ENCODE peak calls at places on chromosome 14, in five cellular contexts. N is substantia nigra; W is hepatocyte; A is CD4-positive, CD25-positive, alpha-beta regulatory T cell; T is transverse colon. E is an unnamed sample.

GRCh38 chr14:41167040-41167439 is 439.6 kb upstream of the LRFN5 start:
- DNase-seq in A (no peak), W (no peak), N (no peak), T (no peak), E (no peak)

GRCh38 chr14:98227000-98227726 is 1044.8 kb downstream of the BCL11B start:
- DNase-seq in T (no peak), N (no peak), A (peak), W (no peak), E (no peak)

GRCh38 chr14:103353391-103353790 is 19.4 kb downstream of the EIF5 start:
- DNase-seq in N (no peak), T (no peak), W (no peak), A (no peak), E (no peak)

GRCh38 chr14:78450945-78451344 is 280.8 kb downstream of the NRXN3 start:
- DNase-seq in N (no peak), A (no peak), W (no peak), T (no peak), E (no peak)

GRCh38 chr14:96273629-96274028 is 17.6 kb downstream of the BDKRB1 start:
- DNase-seq in W (no peak), N (no peak), T (no peak), A (no peak), E (no peak)

GRCh38 chr14:75310295-75311059 is 31.8 kb downstream of the FOS start:
- DNase-seq in T (peak), N (peak), W (peak), A (no peak), E (peak)

GRCh38 chr14:20809917-20810316 is 7.3 kb upstream of the RNASE1 start:
- DNase-seq in W (no peak), A (no peak), N (no peak), T (no peak), E (no peak)

GRCh38 chr14:87874676-87875075 is 118.3 kb downstream of the GALC start:
- DNase-seq in T (no peak), W (no peak), N (no peak), A (no peak), E (no peak)

GRCh38 chr14:23104591-23105347 is at the start of gene CIROP:
- DNase-seq in T (no peak), W (no peak), A (no peak), N (no peak), E (no peak)

GRCh38 chr14:65833256-65833880 is 420.8 kb downstream of the FUT8 start:
- DNase-seq in A (no peak), T (no peak), W (no peak), N (no peak), E (no peak)

GRCh38 chr14:74475678-74476077 is 17.4 kb downstream of the NPC2 start:
- DNase-seq in W (no peak), N (no peak), T (no peak), A (no peak), E (no peak)

GRCh38 chr14:23186913-23187654 is 3.6 kb upstream of the SLC7A8 start:
- DNase-seq in A (peak), T (peak), N (no peak), W (peak), E (no peak)

GRCh38 chr14:101475468-101476257 is 85.6 kb upstream of the DIO3 start:
- DNase-seq in W (peak), A (no peak), T (no peak), N (no peak), E (no peak)

GRCh38 chr14:88422919-88423318 is 37.5 kb downstream of the SPATA7 start:
- DNase-seq in A (no peak), W (no peak), N (no peak), T (no peak), E (no peak)

GRCh38 chr14:94227029-94227428 is 52.9 kb downstream of the PPP4R4 start:
- DNase-seq in T (no peak), A (no peak), N (no peak), W (no peak), E (no peak)

GRCh38 chr14:50060871-50061663 is 55.3 kb downstream of the VCPKMT start:
- DNase-seq in T (peak), N (peak), A (peak), W (peak), E (no peak)

GRCh38 chr14:104138098-104138890 is at the start of gene KIF26A:
- DNase-seq in N (no peak), W (peak), A (no peak), T (peak), E (no peak)

GRCh38 chr14:101820283-101820798 is 58.8 kb downstream of the PPP2R5C start:
- DNase-seq in W (no peak), T (no peak), N (no peak), A (peak), E (no peak)

GRCh38 chr14:102507026-102507860 is 2.3 kb downstream of the ANKRD9 start:
- DNase-seq in A (no peak), T (no peak), N (no peak), W (peak), E (no peak)

GRCh38 chr14:81517798-81518398 is 15.8 kb downstream of the SEL1L start:
- DNase-seq in N (no peak), T (peak), W (no peak), A (no peak), E (no peak)

GRCh38 chr14:94673781-94674231 is 61.6 kb downstream of the SERPINA3 start:
- DNase-seq in N (no peak), A (no peak), T (no peak), W (no peak), E (no peak)

GRCh38 chr14:69879175-69880047 is at the start of gene SMOC1:
- DNase-seq in N (peak), W (peak), T (peak), A (no peak), E (peak)

GRCh38 chr14:94116701-94117100 is 6.2 kb downstream of the IFI27 start:
- DNase-seq in N (no peak), T (no peak), W (no peak), A (no peak), E (no peak)

GRCh38 chr14:52802597-52802996 is 11.2 kb upstream of the GNPNAT1 start:
- DNase-seq in W (no peak), N (no peak), T (no peak), A (no peak), E (no peak)

GRCh38 chr14:70754989-70755388 is 54.3 kb downstream of the MAP3K9 start:
- DNase-seq in W (no peak), N (no peak), A (no peak), T (no peak), E (no peak)

GRCh38 chr14:54253195-54253947 is 143.4 kb upstream of the CDKN3 start:
- DNase-seq in W (peak), T (no peak), N (no peak), A (peak), E (no peak)

GRCh38 chr14:98623806-98624430 is 648.1 kb downstream of the BCL11B start:
- DNase-seq in N (no peak), A (no peak), W (no peak), T (no peak), E (peak)

GRCh38 chr14:59464651-59465569 is at the start of gene GPR135:
- DNase-seq in W (peak), T (peak), A (peak), N (peak), E (no peak)

GRCh38 chr14:103624860-103625259 is 4.2 kb upstream of the KLC1 start:
- DNase-seq in N (no peak), A (peak), T (peak), W (peak), E (no peak)

GRCh38 chr14:41548666-41549065 is 58.0 kb upstream of the LRFN5 start:
- DNase-seq in W (no peak), N (no peak), T (no peak), A (no peak), E (no peak)

GRCh38 chr14:70811065-70811464 is 1.8 kb upstream of the MAP3K9 start:
- DNase-seq in N (no peak), W (no peak), A (peak), T (no peak), E (no peak)

GRCh38 chr14:76919811-76920571 is 93.8 kb downstream of the LRRC74A start:
- DNase-seq in W (peak), T (peak), A (peak), N (peak), E (no peak)

GRCh38 chr14:68671899-68672298 is 121.0 kb downstream of the ZFP36L1 start:
- DNase-seq in T (no peak), A (no peak), N (no peak), W (no peak), E (no peak)

GRCh38 chr14:22556021-22556989 is 32.7 kb downstream of the DAD1 start:
- DNase-seq in A (peak), W (no peak), N (no peak), T (peak), E (no peak)

GRCh38 chr14:68977741-68978549 is 1.2 kb downstream of the ACTN1 start:
- DNase-seq in N (no peak), W (peak), T (peak), A (peak), E (no peak)

GRCh38 chr14:74437654-74438053 is 11.6 kb upstream of the SYNDIG1L start:
- DNase-seq in A (no peak), T (no peak), N (no peak), W (no peak), E (no peak)

GRCh38 chr14:75050852-75051555 is at the start of gene MLH3:
- DNase-seq in A (peak), N (peak), T (peak), W (peak), E (peak)

DNA sequence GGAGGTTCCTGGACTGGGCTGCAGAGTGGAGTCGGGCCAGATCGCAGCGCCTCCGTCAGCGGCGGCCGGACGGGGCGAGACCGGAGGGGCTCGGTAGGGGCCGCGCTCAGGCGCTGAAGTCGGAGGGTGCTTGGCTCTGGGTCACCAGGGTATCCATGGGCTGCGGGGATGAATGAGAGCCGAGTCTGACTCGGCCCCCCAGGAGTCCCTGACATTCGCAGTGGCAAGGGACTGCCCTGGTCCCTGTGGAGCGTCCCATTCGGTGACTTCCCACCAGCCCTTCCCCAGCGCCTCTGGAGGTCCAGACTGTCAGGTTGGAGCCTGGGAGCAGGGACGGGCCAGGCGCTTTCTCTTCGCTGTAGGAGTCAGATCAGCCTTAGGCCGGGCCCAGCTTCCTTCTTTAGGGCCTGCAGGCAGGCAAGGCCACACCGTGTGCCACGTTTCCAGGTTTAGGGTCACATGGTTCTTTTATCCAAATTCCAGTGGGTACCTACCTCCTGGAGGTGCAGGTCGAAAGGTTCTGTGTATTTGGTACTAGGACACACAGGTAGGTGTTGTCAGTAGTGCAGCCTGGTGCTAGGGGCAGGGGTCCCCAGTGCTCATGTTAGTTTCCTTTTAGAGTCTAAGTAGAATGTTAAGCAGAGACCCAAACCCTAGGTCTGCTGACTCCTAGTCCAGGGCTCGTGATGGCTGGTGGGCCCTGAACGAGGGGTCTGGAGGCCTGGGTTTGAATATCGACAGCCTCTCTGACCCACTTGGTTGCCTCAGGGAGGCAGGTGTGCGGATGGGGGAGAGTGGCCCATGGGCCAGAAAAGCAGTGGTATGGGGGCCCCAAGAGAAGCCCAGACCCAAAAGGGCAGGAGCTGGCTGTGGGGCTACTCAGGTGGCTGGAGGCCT is 1.2 kb upstream of the SLC25A29 start:
- DNase-seq in N (no peak), A (no peak), W (peak), T (peak), E (no peak)
- H3K27ac ChIP-seq in N (peak), A (no peak), W (peak), T (peak), E (peak)

DNA sequence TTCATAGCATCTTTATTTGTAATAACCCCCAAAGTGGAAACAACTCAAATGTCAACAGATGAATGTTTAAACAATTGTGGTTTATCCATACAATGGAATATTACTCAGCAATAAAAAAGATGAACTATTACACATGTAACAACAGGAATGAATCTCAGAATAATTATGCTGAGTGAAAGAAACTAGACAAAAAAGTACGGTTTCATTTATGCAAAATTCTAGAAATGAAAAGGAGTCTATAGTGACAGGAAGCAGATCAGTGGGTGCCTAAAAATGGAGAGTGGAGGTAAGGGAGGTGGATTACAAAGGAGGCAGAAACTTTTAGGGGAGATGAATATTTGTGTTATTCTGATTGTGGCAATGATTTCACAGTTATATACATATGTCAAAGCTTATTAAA is 4.8 kb downstream of the PRKCH start:
- DNase-seq in W (no peak), N (no peak), A (peak), T (no peak), E (no peak)
- H3K27ac ChIP-seq in W (no peak), N (no peak), A (peak), T (peak), E (peak)

DNA sequence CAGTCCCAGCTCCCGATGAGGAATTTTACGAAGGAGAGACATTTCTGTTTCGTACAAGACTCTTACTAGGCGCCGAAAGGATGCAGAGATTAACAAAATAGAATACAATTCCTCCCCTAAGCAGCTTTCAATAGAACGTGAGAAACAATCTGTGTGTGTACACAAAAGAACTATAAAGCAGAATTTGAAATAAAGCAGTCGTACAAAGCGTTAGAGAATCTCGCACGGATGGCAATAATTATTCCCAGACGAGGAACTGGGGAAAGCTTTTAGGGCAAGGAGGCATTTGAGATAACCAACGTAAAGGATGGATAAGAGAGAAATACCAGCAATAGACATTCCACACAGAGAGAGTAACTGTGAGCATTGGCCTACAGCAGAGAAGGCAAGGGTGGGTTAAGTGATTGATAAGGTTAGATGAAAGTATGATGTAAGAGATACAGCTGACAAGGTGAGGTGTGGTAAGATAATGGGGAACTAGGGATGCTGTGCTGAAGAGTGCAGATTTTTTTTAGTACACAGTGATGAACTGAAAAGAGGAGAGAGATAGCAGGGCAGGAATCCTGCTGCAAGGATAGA is 957 bp upstream of the RPS6KA5 start:
- DNase-seq in A (no peak), W (no peak), T (no peak), N (no peak), E (no peak)
- H3K27ac ChIP-seq in A (peak), W (peak), T (peak), N (peak), E (peak)

GRCh38 chr14:67525389-67525788 is 7.7 kb upstream of the PLEKHH1 start:
- DNase-seq in W (no peak), N (no peak), T (no peak), A (no peak), E (no peak)

GRCh38 chr14:67526676-67527459 is 6.2 kb upstream of the PLEKHH1 start:
- DNase-seq in W (peak), A (peak), T (peak), N (peak), E (peak)

GRCh38 chr14:67529947-67530935 is 2.8 kb upstream of the PLEKHH1 start:
- DNase-seq in A (no peak), W (no peak), N (no peak), T (no peak), E (no peak)

GRCh38 chr14:67526181-67526580 is 6.9 kb upstream of the PLEKHH1 start:
- DNase-seq in A (no peak), W (no peak), N (no peak), T (no peak), E (no peak)

GRCh38 chr14:67527756-67528155 is 5.3 kb upstream of the PLEKHH1 start:
- DNase-seq in N (no peak), T (no peak), A (no peak), W (no peak), E (no peak)
- H3K27ac ChIP-seq in N (peak), T (no peak), A (no peak), W (no peak), E (peak)